ENCODE peak calls at places on chromosomes 3 and 15, in five cellular contexts. E, H, F, M and J are unnamed samples.

GRCh38 chr3:29370451-29371420 is 89.9 kb downstream of the RBMS3 start:
- DNase-seq in E (no peak), F (no peak), M (no peak), H (no peak), J (no peak)

GRCh38 chr3:71064976-71065763 is 518.4 kb downstream of the FOXP1 start:
- DNase-seq in F (peak; percentile 80), E (peak; percentile 76), H (peak; percentile 78), M (peak; percentile 54), J (peak; percentile 19)

GRCh38 chr3:41274944-41275668 is 75.8 kb downstream of the CTNNB1 start:
- DNase-seq in M (no peak), F (no peak), E (no peak), H (no peak), J (no peak)

GRCh38 chr15:69031013-69032001 is 16.8 kb downstream of the NOX5 start:
- DNase-seq in F (peak; percentile 78), H (peak; percentile 91), E (no peak), M (peak; percentile 30), J (peak; percentile 6)

GRCh38 chr3:152720941-152721718 is 113.8 kb upstream of the P2RY1 start:
- DNase-seq in E (no peak), M (no peak), H (peak; percentile 56), F (no peak), J (no peak)

GRCh38 chr3:128351476-128352085 is 115.1 kb downstream of the DNAJB8 start:
- DNase-seq in F (no peak), M (no peak), E (no peak), H (no peak), J (no peak)

GRCh38 chr3:59185586-59186381 is 136.0 kb upstream of the CFAP20DC start:
- DNase-seq in E (no peak), F (no peak), H (peak; percentile 51), M (no peak), J (no peak)

GRCh38 chr15:79102595-79102994 is 12.0 kb upstream of the RASGRF1 start:
- DNase-seq in F (no peak), H (no peak), E (no peak), M (no peak), J (no peak)

GRCh38 chr3:130759692-130760338 is 13.2 kb upstream of the PIK3R4 start:
- DNase-seq in F (peak; percentile 52), M (peak; percentile 62), H (peak; percentile 81), E (peak; percentile 43), J (peak; percentile 78)

GRCh38 chr15:50624616-50625168 is 61.9 kb downstream of the TRPM7 start:
- DNase-seq in E (no peak), M (no peak), F (no peak), H (no peak), J (no peak)

GRCh38 chr3:99851955-99852354 is 34.3 kb downstream of the CMSS1 start:
- DNase-seq in F (no peak), E (no peak), H (no peak), M (no peak), J (no peak)

GRCh38 chr15:25693321-25694237 is 169.5 kb downstream of the ATP10A start:
- DNase-seq in M (no peak), F (no peak), E (no peak), H (peak; percentile 64), J (peak; percentile 2)

GRCh38 chr3:133494469-133494868 is 79.0 kb upstream of the CDV3 start:
- DNase-seq in M (no peak), E (no peak), H (peak; percentile 76), F (no peak), J (no peak)

GRCh38 chr3:117254990-117255389 is 545.4 kb downstream of the TUSC7 start:
- DNase-seq in M (no peak), F (no peak), H (no peak), E (no peak), J (no peak)

GRCh38 chr3:124438813-124439212 is 291.4 kb upstream of the UMPS start:
- DNase-seq in M (no peak), E (no peak), F (no peak), H (peak; percentile 68), J (no peak)

GRCh38 chr3:52650437-52650836 is 35.3 kb downstream of the PBRM1 start:
- DNase-seq in E (no peak), M (no peak), H (no peak), F (no peak), J (no peak)

GRCh38 chr3:22713936-22714335 is 489.2 kb upstream of the UBE2E2 start:
- DNase-seq in M (no peak), H (no peak), F (no peak), E (no peak), J (no peak)

GRCh38 chr3:46763178-46763577 is 45.5 kb upstream of the PRSS50 start:
- DNase-seq in M (no peak), E (no peak), H (no peak), F (no peak), J (no peak)

GRCh38 chr15:37926136-37926535 is 8.3 kb upstream of the TMCO5A start:
- DNase-seq in M (no peak), F (no peak), H (no peak), E (no peak), J (no peak)

GRCh38 chr15:74817370-74817737 is 4.7 kb downstream of the LMAN1L start:
- DNase-seq in F (no peak), M (peak; percentile 73), E (no peak), H (no peak), J (peak; percentile 50)

GRCh38 chr3:39133822-39134221 is 19.6 kb downstream of the CSRNP1 start:
- DNase-seq in F (no peak), M (no peak), E (no peak), H (no peak), J (no peak)

GRCh38 chr15:25763206-25763880 is 99.8 kb downstream of the ATP10A start:
- DNase-seq in E (no peak), F (no peak), H (no peak), M (no peak), J (no peak)

GRCh38 chr15:44593042-44593736 is 56.2 kb downstream of the EIF3J start:
- DNase-seq in E (no peak), F (no peak), H (no peak), M (no peak), J (peak; percentile 30)

GRCh38 chr3:179027326-179027900 is 44.2 kb downstream of the ZMAT3 start:
- DNase-seq in H (peak; percentile 39), F (no peak), E (no peak), M (no peak), J (no peak)
- TF ChIP-seq CTCF in H (no peak), F (no peak), E (no peak), M (no peak), J (no peak)

DNA sequence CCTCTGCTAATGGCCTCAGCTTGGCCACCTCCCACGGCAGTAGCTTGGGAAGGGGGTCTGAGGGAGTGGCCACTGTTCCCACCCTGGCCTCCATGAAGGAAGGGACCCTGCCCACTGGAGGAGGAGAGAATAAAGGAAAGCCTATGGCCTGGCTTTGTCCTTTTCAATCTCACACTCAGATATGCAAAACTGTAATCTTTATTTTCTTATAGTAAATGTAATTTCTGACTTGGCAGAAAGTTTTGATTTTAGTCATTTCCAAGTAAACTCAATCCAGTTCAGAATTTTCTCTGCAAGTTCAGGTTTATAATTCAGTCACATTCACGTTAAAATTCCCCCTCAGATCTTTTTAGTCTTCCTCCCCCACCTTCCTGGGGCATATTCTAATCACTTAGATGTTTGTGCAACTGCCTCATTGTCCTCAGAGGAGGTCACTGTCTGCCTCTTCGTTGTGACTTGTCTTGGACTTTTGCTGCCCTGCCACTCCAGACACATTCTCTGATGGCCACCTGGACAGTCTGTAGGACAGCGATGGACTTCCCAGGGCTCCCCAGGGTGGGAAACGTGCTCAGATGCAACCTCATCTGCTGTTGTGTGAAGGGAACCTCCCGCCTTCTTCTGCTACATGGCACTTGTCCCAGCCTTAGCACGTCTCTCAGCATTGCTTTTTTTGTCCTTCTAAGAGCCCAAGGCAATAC is 222.8 kb upstream of the TBL1XR1 start:
- DNase-seq in H (no peak), F (no peak), M (peak; percentile 32), E (no peak), J (peak; percentile 50)
- H3K4me3 ChIP-seq in H (no peak overlapping the region), F (no peak overlapping the region), M (no peak overlapping the region), E (no peak overlapping the region), J (no peak overlapping the region)

DNA sequence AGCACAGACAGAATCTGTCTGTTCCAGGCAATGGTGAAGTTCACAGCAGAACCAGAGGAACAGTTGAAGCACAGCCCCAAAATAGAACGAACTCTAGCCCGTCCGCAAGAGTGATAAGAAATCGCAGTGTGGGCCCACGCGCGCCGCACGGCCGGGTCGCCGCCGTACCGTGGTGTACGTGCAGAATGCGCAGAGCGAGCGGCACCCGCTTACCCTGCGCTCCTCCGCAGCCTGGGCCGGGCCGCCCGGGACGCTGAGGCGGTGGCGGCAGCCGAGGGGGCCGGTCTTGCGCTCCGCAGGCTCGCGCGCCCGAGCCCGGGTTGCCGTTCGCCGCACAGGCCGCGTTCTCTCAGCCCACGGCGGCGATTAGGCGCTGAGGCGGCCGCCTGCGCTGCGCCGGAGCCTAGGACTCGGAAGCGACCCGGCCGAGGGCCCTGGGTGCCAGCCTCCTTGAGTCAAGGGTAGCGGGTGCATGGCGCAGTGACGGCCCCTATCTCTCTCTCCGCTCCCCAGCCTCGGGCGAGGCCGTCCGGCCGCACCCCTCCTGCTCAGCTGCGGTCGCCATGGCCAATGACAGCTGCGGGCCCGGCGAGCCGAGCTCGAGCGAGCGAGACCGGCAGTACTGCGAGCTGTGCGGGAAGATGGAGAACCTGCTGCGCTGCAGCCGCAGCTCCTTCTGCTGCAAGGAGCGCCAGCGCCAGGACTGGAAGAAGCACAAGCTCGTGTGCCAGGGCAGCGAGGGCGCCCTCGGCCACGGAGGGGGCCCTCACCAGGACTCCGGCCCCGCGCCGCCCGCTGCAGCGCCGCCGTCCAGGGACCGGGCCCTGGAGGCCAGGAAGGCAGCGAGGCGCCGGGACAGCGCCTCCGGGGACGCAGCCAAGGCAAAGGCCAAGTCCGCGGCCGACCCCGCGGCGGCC is 20.5 kb downstream of the WDR73 start:
- DNase-seq in E (peak; percentile 58), H (peak; percentile 76), F (peak; percentile 85), M (peak; percentile 55), J (peak; percentile 73)
- TF ChIP-seq CTCF in E (no peak), H (no peak), F (no peak), M (no peak), J (no peak)

DNA sequence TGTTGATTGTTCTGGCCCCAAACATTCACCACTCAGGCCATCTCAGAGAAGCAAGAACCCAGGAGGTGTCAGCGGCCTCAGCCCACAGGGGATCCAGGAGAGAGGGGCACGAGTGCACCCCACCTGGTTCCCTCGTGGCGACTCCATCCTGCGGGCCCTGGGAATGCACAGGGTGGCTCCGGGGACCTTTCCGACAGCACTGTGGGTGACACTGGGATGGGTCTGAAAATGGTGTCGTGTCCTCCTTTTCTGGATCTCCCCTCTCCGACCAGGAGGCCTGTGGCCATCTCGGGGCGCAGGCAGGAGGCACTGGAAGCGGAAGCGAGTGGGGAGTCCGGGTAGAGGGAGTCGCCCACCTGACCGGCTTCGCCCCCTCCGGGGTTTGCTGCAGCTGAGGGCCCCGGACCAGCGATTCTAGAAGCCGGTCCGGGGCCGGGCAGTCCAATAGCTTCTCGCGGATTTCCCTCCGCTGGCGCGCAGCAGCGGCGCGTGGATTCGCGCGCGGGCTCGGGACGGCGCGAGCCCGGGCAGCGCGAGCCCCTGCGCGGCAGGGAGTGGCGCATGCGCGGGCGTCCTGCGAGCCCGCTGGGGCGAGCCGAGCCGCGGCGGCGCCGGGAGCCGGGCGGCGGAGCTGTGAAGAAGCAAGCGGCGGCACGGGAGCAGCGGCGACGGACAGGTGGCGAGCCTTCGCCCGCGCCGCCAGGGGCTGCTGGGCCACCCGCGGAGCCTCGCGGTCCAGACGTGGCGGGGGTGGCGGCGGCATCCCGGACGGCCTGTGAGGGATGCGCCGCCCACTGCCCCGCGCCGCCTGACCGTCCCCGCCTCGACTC is at the start of gene DOCK3:
- DNase-seq in H (peak; percentile 83), M (peak; percentile 28), F (peak; percentile 74), E (peak; percentile 60), J (peak; percentile 55)
- H3K4me3 ChIP-seq in H (peak within 1 kb of the TSS; percentile 64), M (peak within 1 kb of the TSS; percentile 44), F (peak within 1 kb of the TSS; percentile 47), E (peak within 1 kb of the TSS; percentile 61), J (no peak within 1 kb of the TSS)

GRCh38 chr15:32096211-32096610 is 65.9 kb downstream of the CHRNA7 start:
- DNase-seq in E (no peak), H (no peak), F (no peak), M (no peak), J (no peak)
- TF ChIP-seq CTCF in E (no peak), H (no peak), F (no peak), M (no peak), J (no peak)